ENCODE peak calls at places on chromosome 1, in eight cellular contexts. Z is ascending aorta, B is ovary, C is breast epithelium, Y is mammary epithelial cell, I is upper lobe of right lung, D is HAP-1, F is neural progenitor cell. H is an unnamed sample.

GRCh38 chr1:33276573-33277298 is 20.4 kb downstream of the ZNF362 start:
- DNase-seq in Z (no peak), B (no peak), C (peak; percentile 45), Y (no peak), I (peak; percentile 49), D (no peak), F (no peak), H (no peak)

GRCh38 chr1:205534444-205534985 is 30.0 kb downstream of the CDK18 start:
- DNase-seq in Z (no peak), B (no peak), C (no peak), Y (no peak), I (peak; percentile 33), D (no peak), F (no peak), H (no peak)

GRCh38 chr1:234553241-234554156 is 56.5 kb downstream of the IRF2BP2 start:
- DNase-seq in Z (no peak), B (no peak), C (peak; percentile 35), Y (no peak), I (no peak), D (no peak), F (no peak), H (peak; percentile 89)

GRCh38 chr1:49052102-49052501 is 275.4 kb upstream of the BEND5 start:
- DNase-seq in Z (no peak), B (no peak), C (no peak), Y (no peak), I (no peak), D (no peak), F (no peak), H (no peak)

GRCh38 chr1:4110888-4111287 is 210.8 kb upstream of the C1orf174 start:
- DNase-seq in Z (no peak), B (no peak), C (no peak), Y (no peak), I (peak; percentile 35), D (no peak), F (no peak), H (no peak)

GRCh38 chr1:203796223-203796747 is 862 bp downstream of the ZBED6 start:
- DNase-seq in Z (no peak), B (peak; percentile 26), C (no peak), Y (peak; percentile 34), I (peak; percentile 66), D (peak; percentile 18), F (no peak), H (peak; percentile 66)

GRCh38 chr1:41919131-41919530 is 409 bp upstream of the HIVEP3 start:
- DNase-seq in Z (no peak), B (no peak), C (no peak), Y (no peak), I (no peak), D (no peak), F (no peak), H (no peak)

GRCh38 chr1:21077085-21077484 is 99.6 kb downstream of the EIF4G3 start:
- DNase-seq in Z (no peak), B (no peak), C (no peak), Y (peak; percentile 38), I (no peak), D (no peak), F (no peak), H (peak; percentile 90)

GRCh38 chr1:17633654-17634053 is 94.2 kb downstream of the ARHGEF10L start:
- DNase-seq in Z (peak; percentile 49), B (no peak), C (no peak), Y (peak; percentile 82), I (no peak), D (no peak), F (no peak), H (no peak)

GRCh38 chr1:158003409-158003805 is 10.0 kb downstream of the KIRREL1 start:
- DNase-seq in Z (no peak), B (no peak), C (no peak), Y (peak; percentile 27), I (no peak), D (no peak), F (no peak), H (no peak)

GRCh38 chr1:178725603-178726517 is 816 bp downstream of the RALGPS2 start:
- DNase-seq in Z (no peak), B (peak; percentile 59), C (peak; percentile 63), Y (peak; percentile 89), I (peak; percentile 81), D (peak; percentile 86), F (peak; percentile 86), H (peak; percentile 83)

GRCh38 chr1:192087334-192087733 is 70.9 kb upstream of the RGS18 start:
- DNase-seq in Z (no peak), B (no peak), C (no peak), Y (no peak), I (no peak), D (no peak), F (no peak), H (no peak)

GRCh38 chr1:198687429-198687828 is 48.6 kb downstream of the PTPRC start:
- DNase-seq in Z (no peak), B (no peak), C (no peak), Y (no peak), I (no peak), D (no peak), F (no peak), H (no peak)

GRCh38 chr1:155596864-155597263 is 13.2 kb upstream of the MSTO1 start:
- DNase-seq in Z (no peak), B (no peak), C (no peak), Y (no peak), I (no peak), D (no peak), F (no peak), H (no peak)

GRCh38 chr1:155598842-155599331 is 11.1 kb upstream of the MSTO1 start:
- DNase-seq in Z (no peak), B (no peak), C (no peak), Y (no peak), I (no peak), D (peak; percentile 50), F (peak; percentile 73), H (peak; percentile 47)
- H3K4me3 ChIP-seq in Z (peak overlapping the region; percentile 43), B (no peak overlapping the region), C (no peak overlapping the region), Y (no peak overlapping the region), I (no peak overlapping the region), D (no peak overlapping the region), F (peak overlapping the region; percentile 9), H (no peak overlapping the region)

GRCh38 chr1:160128636-160129035 is 13.1 kb downstream of the ATP1A2 start:
- DNase-seq in Z (no peak), B (no peak), C (no peak), Y (no peak), I (peak; percentile 53), D (no peak), F (no peak), H (no peak)

GRCh38 chr1:160129966-160130365 is 14.4 kb downstream of the ATP1A2 start:
- DNase-seq in Z (no peak), B (no peak), C (no peak), Y (no peak), I (peak; percentile 39), D (no peak), F (no peak), H (no peak)

GRCh38 chr1:160129046-160129445 is 13.5 kb downstream of the ATP1A2 start:
- DNase-seq in Z (no peak), B (no peak), C (no peak), Y (no peak), I (peak; percentile 28), D (no peak), F (no peak), H (peak; percentile 51)

GRCh38 chr1:160130486-160130885 is 14.9 kb downstream of the ATP1A2 start:
- DNase-seq in Z (no peak), B (no peak), C (no peak), Y (no peak), I (peak; percentile 27), D (no peak), F (no peak), H (no peak)

DNA sequence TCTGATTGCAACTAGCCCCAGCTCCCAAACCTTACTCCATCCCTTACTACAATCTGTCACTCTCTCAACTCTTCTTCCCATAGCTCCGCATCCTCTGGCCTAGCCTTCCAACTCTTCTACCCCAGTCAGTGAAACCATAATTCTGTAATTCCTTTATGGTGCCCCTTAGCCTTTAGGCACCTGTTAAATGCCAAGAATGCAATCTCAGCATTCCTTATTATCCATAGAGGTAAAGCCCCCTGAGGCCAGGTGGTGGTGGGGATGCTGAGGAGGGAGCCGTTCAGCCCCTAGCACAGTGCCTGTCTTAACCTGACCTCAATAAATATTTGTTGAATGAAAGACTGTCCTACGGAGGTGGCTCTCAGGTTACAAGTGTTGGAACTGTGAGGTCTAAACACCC is 14.0 kb downstream of the ATP1A2 start:
- DNase-seq in Z (no peak), B (no peak), C (no peak), Y (no peak), I (peak; percentile 15), D (no peak), F (no peak), H (no peak)
- H3K36me3 ChIP-seq in Z (peaks cover 30% of the 10 kb centered on the region), B (no peaks in the 10 kb centered on the region), C (no peaks in the 10 kb centered on the region), Y (no peaks in the 10 kb centered on the region), I (no peaks in the 10 kb centered on the region), D (no peaks in the 10 kb centered on the region), F (peaks cover 6% of the 10 kb centered on the region), H (no peaks in the 10 kb centered on the region)

GRCh38 chr1:108192581-108192980 is 7.6 kb downstream of the SLC25A24 start:
- DNase-seq in Z (no peak), B (no peak), C (no peak), Y (no peak), I (no peak), D (no peak), F (no peak), H (no peak)
- H3K4me3 ChIP-seq in Z (no peak overlapping the region), B (no peak overlapping the region), C (no peak overlapping the region), Y (no peak overlapping the region), I (no peak overlapping the region), D (no peak overlapping the region), F (no peak overlapping the region), H (no peak overlapping the region)

GRCh38 chr1:68046423-68046822 is 4.0 kb downstream of the DIRAS3 start:
- DNase-seq in Z (no peak), B (no peak), C (no peak), Y (no peak), I (no peak), D (no peak), F (no peak), H (no peak)
- H3K36me3 ChIP-seq in Z (no peaks in the 10 kb centered on the region), B (no peaks in the 10 kb centered on the region), C (no peaks in the 10 kb centered on the region), Y (no peaks in the 10 kb centered on the region), I (no peaks in the 10 kb centered on the region), D (no peaks in the 10 kb centered on the region), F (no peaks in the 10 kb centered on the region), H (peaks cover 6% of the 10 kb centered on the region)

DNA sequence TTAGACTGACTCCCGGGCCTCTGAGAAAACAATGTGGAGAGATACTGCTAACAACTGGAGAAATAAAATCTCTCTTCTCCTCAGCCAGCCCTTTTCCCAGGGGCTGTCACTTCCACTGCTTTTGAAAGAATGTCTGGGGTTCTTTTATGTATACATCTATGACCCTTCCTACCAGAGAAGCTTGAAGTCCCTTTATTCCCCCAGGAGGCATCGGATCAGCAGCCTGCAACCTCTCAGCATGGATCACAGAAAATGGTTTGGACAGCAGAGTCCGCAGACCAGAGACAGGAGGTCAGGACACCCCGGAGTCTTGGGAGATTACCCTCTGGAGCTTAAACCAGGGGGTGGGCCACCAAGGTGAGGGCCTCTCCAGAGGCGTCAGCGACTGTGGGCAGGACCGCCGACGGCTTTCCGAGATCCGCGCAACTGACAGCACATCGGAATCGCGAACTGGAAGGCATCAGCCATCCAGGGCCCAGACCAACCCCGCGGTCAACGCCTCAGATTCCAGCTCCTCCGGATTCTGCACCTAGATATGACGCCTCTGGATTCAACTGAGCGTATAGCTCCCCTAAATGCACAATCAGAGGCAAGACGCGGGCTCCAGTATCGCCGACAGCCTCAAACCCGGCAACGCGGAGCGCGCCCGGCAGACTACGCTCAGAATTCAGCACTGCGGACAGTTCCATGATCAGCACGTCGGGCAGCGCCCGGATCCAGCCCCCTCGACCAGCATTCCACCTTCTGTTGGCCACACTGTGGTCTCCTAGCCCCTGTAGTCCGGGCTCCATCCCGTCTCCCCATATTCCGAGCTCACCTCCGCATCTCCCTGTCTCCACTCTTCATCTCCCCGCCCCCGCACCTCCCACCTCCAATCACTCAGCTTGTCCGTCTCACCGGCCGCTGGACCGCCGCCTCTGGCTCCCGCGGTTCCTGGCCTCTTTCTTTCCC is 854 bp downstream of the EPHA10 start:
- DNase-seq in Z (no peak), B (peak; percentile 33), C (no peak), Y (peak; percentile 30), I (no peak), D (peak; percentile 24), F (peak; percentile 95), H (peak; percentile 43)
- H3K4me3 ChIP-seq in Z (no peak overlapping the region), B (no peak overlapping the region), C (no peak overlapping the region), Y (no peak overlapping the region), I (no peak overlapping the region), D (no peak overlapping the region), F (peak overlapping the region; percentile 26), H (no peak overlapping the region)